ENCODE peak calls at places on chromosomes 12 and 14, in seven cellular contexts. One of them, this sample, is unnamed.

GRCh38 chr12:69007166-69007857 is 74.3 kb upstream of the CPM start:
- DNase-seq in GM12878: no peak
- DNase-seq in SK-N-SH: no peak
- DNase-seq in HCT116: no peak
- DNase-seq in HepG2: no peak
- DNase-seq in H1: peak
- DNase-seq in K562: no peak
- DNase-seq in this sample: no peak

GRCh38 chr14:102994689-102995088 is 62.7 kb downstream of the CDC42BPB start:
- DNase-seq in HCT116: no peak
- DNase-seq in SK-N-SH: no peak
- DNase-seq in K562: no peak
- DNase-seq in HepG2: no peak
- DNase-seq in H1: no peak
- DNase-seq in GM12878: no peak
- DNase-seq in this sample: no peak

GRCh38 chr14:72830786-72831583 is 62.9 kb downstream of the DPF3 start:
- DNase-seq in SK-N-SH: no peak
- DNase-seq in HCT116: no peak
- DNase-seq in HepG2: no peak
- DNase-seq in GM12878: no peak
- DNase-seq in H1: no peak
- DNase-seq in K562: no peak
- DNase-seq in this sample: no peak

GRCh38 chr12:131091413-131091975 is 137.8 kb downstream of the ADGRD1 start:
- DNase-seq in GM12878: peak
- DNase-seq in H1: no peak
- DNase-seq in SK-N-SH: no peak
- DNase-seq in HepG2: no peak
- DNase-seq in K562: no peak
- DNase-seq in HCT116: no peak
- DNase-seq in this sample: no peak

GRCh38 chr14:92190768-92191167 is 69.0 kb downstream of the CPSF2 start:
- DNase-seq in GM12878: no peak
- DNase-seq in SK-N-SH: no peak
- DNase-seq in K562: no peak
- DNase-seq in HepG2: no peak
- DNase-seq in HCT116: no peak
- DNase-seq in H1: no peak
- DNase-seq in this sample: no peak

GRCh38 chr12:19034937-19035336 is 94.6 kb upstream of the PLEKHA5 start:
- DNase-seq in K562: no peak
- DNase-seq in HCT116: no peak
- DNase-seq in GM12878: no peak
- DNase-seq in H1: no peak
- DNase-seq in HepG2: no peak
- DNase-seq in SK-N-SH: no peak
- DNase-seq in this sample: no peak

GRCh38 chr12:109612975-109613502 is 39.4 kb downstream of the MVK start:
- DNase-seq in HepG2: peak
- DNase-seq in H1: no peak
- DNase-seq in HCT116: no peak
- DNase-seq in GM12878: no peak
- DNase-seq in SK-N-SH: no peak
- DNase-seq in K562: peak
- DNase-seq in this sample: peak

GRCh38 chr14:91573894-91574837 is 64.1 kb upstream of the PPP4R3A start:
- DNase-seq in HepG2: no peak
- DNase-seq in HCT116: peak
- DNase-seq in SK-N-SH: peak
- DNase-seq in GM12878: peak
- DNase-seq in K562: peak
- DNase-seq in H1: no peak
- DNase-seq in this sample: peak

GRCh38 chr12:100422646-100423045 is 51.0 kb upstream of the NR1H4 start:
- DNase-seq in HCT116: no peak
- DNase-seq in H1: no peak
- DNase-seq in GM12878: no peak
- DNase-seq in SK-N-SH: no peak
- DNase-seq in HepG2: no peak
- DNase-seq in K562: no peak
- DNase-seq in this sample: no peak

GRCh38 chr14:103696027-103696402 is 19.2 kb downstream of the XRCC3 start:
- DNase-seq in H1: no peak
- DNase-seq in HepG2: no peak
- DNase-seq in SK-N-SH: peak
- DNase-seq in HCT116: no peak
- DNase-seq in K562: no peak
- DNase-seq in GM12878: no peak
- DNase-seq in this sample: no peak

GRCh38 chr12:34604227-34604626 is 581.9 kb downstream of the ALG10 start:
- DNase-seq in GM12878: no peak
- DNase-seq in K562: peak
- DNase-seq in SK-N-SH: peak
- DNase-seq in HepG2: no peak
- DNase-seq in H1: no peak
- DNase-seq in HCT116: no peak
- DNase-seq in this sample: peak

GRCh38 chr14:74239848-74240793 is 872 bp downstream of the VSX2 start:
- DNase-seq in K562: no peak
- DNase-seq in HepG2: no peak
- DNase-seq in HCT116: no peak
- DNase-seq in H1: no peak
- DNase-seq in SK-N-SH: peak
- DNase-seq in GM12878: no peak
- DNase-seq in this sample: no peak

GRCh38 chr14:91282954-91283645 is 38.6 kb upstream of the GPR68 start:
- DNase-seq in SK-N-SH: no peak
- DNase-seq in HCT116: no peak
- DNase-seq in H1: no peak
- DNase-seq in GM12878: no peak
- DNase-seq in K562: no peak
- DNase-seq in HepG2: no peak
- DNase-seq in this sample: no peak

GRCh38 chr12:32217354-32218310 is 111.0 kb downstream of the BICD1 start:
- DNase-seq in SK-N-SH: no peak
- DNase-seq in HCT116: no peak
- DNase-seq in H1: no peak
- DNase-seq in K562: no peak
- DNase-seq in GM12878: no peak
- DNase-seq in HepG2: no peak
- DNase-seq in this sample: no peak

GRCh38 chr14:92945959-92946846 is 23.3 kb downstream of the CHGA start:
- DNase-seq in H1: no peak
- DNase-seq in GM12878: no peak
- DNase-seq in SK-N-SH: peak
- DNase-seq in HCT116: peak
- DNase-seq in K562: no peak
- DNase-seq in HepG2: no peak
- DNase-seq in this sample: no peak

GRCh38 chr12:20342111-20342510 is 26.2 kb upstream of the PDE3A start:
- DNase-seq in HepG2: no peak
- DNase-seq in HCT116: no peak
- DNase-seq in H1: no peak
- DNase-seq in K562: no peak
- DNase-seq in GM12878: no peak
- DNase-seq in SK-N-SH: no peak
- DNase-seq in this sample: no peak

GRCh38 chr12:124658302-124658701 is 90.9 kb upstream of the NCOR2 start:
- DNase-seq in HepG2: no peak
- DNase-seq in H1: no peak
- DNase-seq in GM12878: no peak
- DNase-seq in K562: no peak
- DNase-seq in HCT116: no peak
- DNase-seq in SK-N-SH: no peak
- DNase-seq in this sample: no peak

GRCh38 chr14:74765721-74766120 is 2.6 kb downstream of the YLPM1 start:
- DNase-seq in HepG2: no peak
- DNase-seq in SK-N-SH: no peak
- DNase-seq in H1: no peak
- DNase-seq in K562: no peak
- DNase-seq in GM12878: no peak
- DNase-seq in HCT116: no peak
- DNase-seq in this sample: no peak

GRCh38 chr14:86570371-86570770 is 1040.4 kb downstream of the FLRT2 start:
- DNase-seq in K562: no peak
- DNase-seq in H1: no peak
- DNase-seq in HCT116: no peak
- DNase-seq in HepG2: no peak
- DNase-seq in GM12878: no peak
- DNase-seq in SK-N-SH: no peak
- DNase-seq in this sample: no peak

GRCh38 chr14:29273513-29273912 is 506.9 kb downstream of the FOXG1 start:
- DNase-seq in K562: no peak
- DNase-seq in SK-N-SH: no peak
- DNase-seq in HCT116: no peak
- DNase-seq in HepG2: no peak
- DNase-seq in H1: no peak
- DNase-seq in GM12878: no peak
- DNase-seq in this sample: no peak

GRCh38 chr14:74945852-74946658 is 9.3 kb downstream of the PGF start:
- DNase-seq in H1: peak
- DNase-seq in HepG2: peak
- DNase-seq in HCT116: peak
- DNase-seq in GM12878: no peak
- DNase-seq in K562: peak
- DNase-seq in SK-N-SH: peak
- DNase-seq in this sample: peak

GRCh38 chr12:64679487-64679983 is 69.2 kb downstream of the RASSF3 start:
- DNase-seq in HepG2: no peak
- DNase-seq in H1: no peak
- DNase-seq in HCT116: peak
- DNase-seq in K562: peak
- DNase-seq in SK-N-SH: peak
- DNase-seq in GM12878: no peak
- DNase-seq in this sample: peak

GRCh38 chr14:51534623-51535022 is 117.1 kb upstream of the FRMD6 start:
- DNase-seq in GM12878: no peak
- DNase-seq in H1: no peak
- DNase-seq in HepG2: peak
- DNase-seq in HCT116: peak
- DNase-seq in K562: no peak
- DNase-seq in SK-N-SH: no peak
- DNase-seq in this sample: peak

GRCh38 chr12:80936642-80937390 is 918 bp downstream of the LIN7A start:
- DNase-seq in SK-N-SH: peak
- DNase-seq in H1: peak
- DNase-seq in HCT116: peak
- DNase-seq in GM12878: no peak
- DNase-seq in K562: no peak
- DNase-seq in HepG2: peak
- DNase-seq in this sample: peak

GRCh38 chr12:9971158-9971557 is at the start of gene CLEC12A:
- DNase-seq in HepG2: no peak
- DNase-seq in H1: no peak
- DNase-seq in GM12878: no peak
- DNase-seq in K562: no peak
- DNase-seq in HCT116: no peak
- DNase-seq in SK-N-SH: no peak
- DNase-seq in this sample: no peak

DNA sequence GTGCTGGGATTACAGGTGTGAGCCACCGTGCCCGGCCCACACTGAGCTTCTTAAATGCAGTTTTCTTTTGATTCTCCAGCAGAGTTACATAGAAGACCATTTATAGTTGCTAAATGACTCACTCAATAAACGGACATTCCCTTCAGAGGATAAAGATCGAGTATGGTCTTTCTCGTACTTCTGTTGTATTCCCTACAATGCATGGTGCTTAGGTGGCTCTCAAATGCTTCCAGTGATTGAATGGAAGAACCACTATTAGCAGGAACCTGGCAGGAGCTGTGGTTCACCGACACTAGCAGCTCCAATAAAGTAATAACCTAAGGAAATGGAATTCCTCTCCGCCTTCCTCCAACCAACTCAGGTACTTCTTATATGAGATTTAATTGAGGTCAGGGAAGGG is 3.9 kb upstream of the GPRC5A start:
- DNase-seq in K562: no peak
- DNase-seq in H1: no peak
- DNase-seq in SK-N-SH: no peak
- DNase-seq in HepG2: no peak
- DNase-seq in HCT116: no peak
- DNase-seq in GM12878: no peak
- DNase-seq in this sample: no peak
- TF ChIP-seq JUND in K562: no peak
- TF ChIP-seq JUND in H1: no peak
- TF ChIP-seq JUND in SK-N-SH: no peak
- TF ChIP-seq JUND in HepG2: no peak
- TF ChIP-seq JUND in HCT116: no peak
- TF ChIP-seq JUND in GM12878: no peak
- TF ChIP-seq JUND in this sample: no peak

GRCh38 chr12:39236994-39237393 is 205.9 kb downstream of the KIF21A start:
- DNase-seq in K562: no peak
- DNase-seq in GM12878: no peak
- DNase-seq in SK-N-SH: no peak
- DNase-seq in H1: no peak
- DNase-seq in HCT116: no peak
- DNase-seq in HepG2: no peak
- DNase-seq in this sample: no peak
- TF ChIP-seq JUND in K562: no peak
- TF ChIP-seq JUND in GM12878: no peak
- TF ChIP-seq JUND in SK-N-SH: peak
- TF ChIP-seq JUND in H1: no peak
- TF ChIP-seq JUND in HCT116: no peak
- TF ChIP-seq JUND in HepG2: no peak
- TF ChIP-seq JUND in this sample: no peak

GRCh38 chr14:58082491-58083098 is 69.4 kb downstream of the ARMH4 start:
- DNase-seq in HepG2: no peak
- DNase-seq in H1: no peak
- DNase-seq in HCT116: peak
- DNase-seq in K562: no peak
- DNase-seq in SK-N-SH: no peak
- DNase-seq in GM12878: no peak
- DNase-seq in this sample: no peak
- TF ChIP-seq JUND in HepG2: no peak
- TF ChIP-seq JUND in H1: no peak
- TF ChIP-seq JUND in HCT116: peak
- TF ChIP-seq JUND in K562: peak
- TF ChIP-seq JUND in SK-N-SH: peak
- TF ChIP-seq JUND in GM12878: no peak
- TF ChIP-seq JUND in this sample: no peak

GRCh38 chr12:51388066-51388799 is 3.0 kb downstream of the GALNT6 start:
- DNase-seq in HCT116: no peak
- DNase-seq in GM12878: no peak
- DNase-seq in K562: peak
- DNase-seq in HepG2: no peak
- DNase-seq in SK-N-SH: peak
- DNase-seq in H1: no peak
- DNase-seq in this sample: no peak

GRCh38 chr12:51390457-51391046 is 654 bp downstream of the GALNT6 start:
- DNase-seq in HCT116: no peak
- DNase-seq in K562: peak
- DNase-seq in GM12878: no peak
- DNase-seq in HepG2: no peak
- DNase-seq in SK-N-SH: no peak
- DNase-seq in H1: no peak
- DNase-seq in this sample: no peak

GRCh38 chr12:51388826-51389225 is 2.4 kb downstream of the GALNT6 start:
- DNase-seq in GM12878: no peak
- DNase-seq in K562: no peak
- DNase-seq in SK-N-SH: no peak
- DNase-seq in HepG2: no peak
- DNase-seq in H1: no peak
- DNase-seq in HCT116: no peak
- DNase-seq in this sample: no peak

GRCh38 chr12:51391047-51391837 is at the start of gene GALNT6:
- DNase-seq in K562: peak
- DNase-seq in GM12878: no peak
- DNase-seq in HepG2: no peak
- DNase-seq in SK-N-SH: peak
- DNase-seq in HCT116: no peak
- DNase-seq in H1: peak
- DNase-seq in this sample: peak

GRCh38 chr12:51389302-51389999 is 1.8 kb downstream of the GALNT6 start:
- DNase-seq in SK-N-SH: no peak
- DNase-seq in HepG2: no peak
- DNase-seq in K562: peak
- DNase-seq in GM12878: no peak
- DNase-seq in HCT116: no peak
- DNase-seq in H1: no peak
- DNase-seq in this sample: no peak
- TF ChIP-seq JUND in SK-N-SH: no peak
- TF ChIP-seq JUND in HepG2: no peak
- TF ChIP-seq JUND in K562: peak
- TF ChIP-seq JUND in GM12878: no peak
- TF ChIP-seq JUND in HCT116: no peak
- TF ChIP-seq JUND in H1: no peak
- TF ChIP-seq JUND in this sample: no peak

This sample was measured in T47D.